ENCODE peak calls at places on chromosomes 2 and 18, in six cellular contexts. One of them, this sample, is unnamed.

GRCh38 chr2:215970425-215970824 is 42.9 kb downstream of the MREG start:
- DNase-seq in IMR-90: peak; percentile 77
- DNase-seq in breast epithelium: no peak
- DNase-seq in aorta: no peak
- DNase-seq in tibial artery: no peak
- DNase-seq in right lobe of liver: no peak
- DNase-seq in this sample: no peak

GRCh38 chr2:133918141-133918540 is 335.7 kb upstream of the MGAT5 start:
- DNase-seq in IMR-90: no peak
- DNase-seq in breast epithelium: no peak
- DNase-seq in aorta: no peak
- DNase-seq in tibial artery: no peak
- DNase-seq in right lobe of liver: no peak
- DNase-seq in this sample: no peak

GRCh38 chr2:125516496-125517109 is 1139.4 kb upstream of the GYPC start:
- DNase-seq in IMR-90: peak; percentile 1
- DNase-seq in breast epithelium: no peak
- DNase-seq in aorta: no peak
- DNase-seq in tibial artery: no peak
- DNase-seq in right lobe of liver: no peak
- DNase-seq in this sample: no peak

GRCh38 chr18:11791131-11791530 is 60.1 kb upstream of the CHMP1B start:
- DNase-seq in IMR-90: no peak
- DNase-seq in breast epithelium: no peak
- DNase-seq in aorta: no peak
- DNase-seq in tibial artery: no peak
- DNase-seq in right lobe of liver: no peak
- DNase-seq in this sample: no peak

GRCh38 chr18:8942909-8943545 is 159.5 kb upstream of the NDUFV2 start:
- DNase-seq in IMR-90: no peak
- DNase-seq in breast epithelium: no peak
- DNase-seq in aorta: peak; percentile 58
- DNase-seq in tibial artery: no peak
- DNase-seq in right lobe of liver: no peak
- DNase-seq in this sample: no peak

GRCh38 chr2:182482511-182482910 is 55.7 kb upstream of the PDE1A start:
- DNase-seq in IMR-90: no peak
- DNase-seq in breast epithelium: no peak
- DNase-seq in aorta: no peak
- DNase-seq in tibial artery: no peak
- DNase-seq in right lobe of liver: no peak
- DNase-seq in this sample: no peak

GRCh38 chr2:204738721-204739120 is 193.4 kb downstream of the PARD3B start:
- DNase-seq in IMR-90: peak; percentile 72
- DNase-seq in breast epithelium: no peak
- DNase-seq in aorta: no peak
- DNase-seq in tibial artery: no peak
- DNase-seq in right lobe of liver: no peak
- DNase-seq in this sample: no peak

GRCh38 chr18:21650301-21650700 is 38.2 kb downstream of the SNRPD1 start:
- DNase-seq in IMR-90: no peak
- DNase-seq in breast epithelium: no peak
- DNase-seq in aorta: no peak
- DNase-seq in tibial artery: no peak
- DNase-seq in right lobe of liver: no peak
- DNase-seq in this sample: no peak

GRCh38 chr2:74204436-74204835 is 6.0 kb downstream of the MTHFD2 start:
- DNase-seq in IMR-90: no peak
- DNase-seq in breast epithelium: no peak
- DNase-seq in aorta: no peak
- DNase-seq in tibial artery: no peak
- DNase-seq in right lobe of liver: no peak
- DNase-seq in this sample: no peak

GRCh38 chr2:168119519-168120141 is 127.8 kb downstream of the STK39 start:
- DNase-seq in IMR-90: peak; percentile 76
- DNase-seq in breast epithelium: no peak
- DNase-seq in aorta: no peak
- DNase-seq in tibial artery: no peak
- DNase-seq in right lobe of liver: no peak
- DNase-seq in this sample: no peak

DNA sequence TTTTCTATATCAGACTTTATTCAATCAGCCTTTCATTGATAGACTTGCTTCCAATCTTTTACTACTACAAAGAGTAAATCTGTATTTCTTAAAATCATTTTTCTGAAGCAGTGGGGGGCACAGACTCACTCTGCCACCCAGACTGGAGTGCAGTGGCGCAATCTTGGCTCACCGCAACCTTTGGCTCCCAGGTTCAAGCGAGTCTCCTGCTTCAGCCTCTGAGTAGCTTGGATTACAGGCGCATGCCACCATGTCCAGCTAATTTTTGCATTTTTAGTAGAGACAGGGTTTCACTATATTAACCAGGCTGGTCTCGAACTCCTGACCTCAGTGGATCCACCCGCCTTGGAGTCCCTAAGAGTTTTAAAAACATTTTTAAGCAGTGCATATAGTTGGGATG is 270.6 kb upstream of the REG3G start:
- DNase-seq in IMR-90: no peak
- DNase-seq in breast epithelium: no peak
- DNase-seq in aorta: no peak
- DNase-seq in tibial artery: no peak
- DNase-seq in right lobe of liver: no peak
- DNase-seq in this sample: no peak
- H3K4me1 ChIP-seq in IMR-90: no peaks in the 10 kb centered on the region
- H3K4me1 ChIP-seq in breast epithelium: no peaks in the 10 kb centered on the region
- H3K4me1 ChIP-seq in aorta: no peaks in the 10 kb centered on the region
- H3K4me1 ChIP-seq in tibial artery: no peaks in the 10 kb centered on the region
- H3K4me1 ChIP-seq in right lobe of liver: no peaks in the 10 kb centered on the region
- H3K4me1 ChIP-seq in this sample: no peaks in the 10 kb centered on the region

GRCh38 chr2:200353873-200354272 is 47.4 kb downstream of the SPATS2L start:
- DNase-seq in IMR-90: no peak
- DNase-seq in breast epithelium: no peak
- DNase-seq in aorta: no peak
- DNase-seq in tibial artery: no peak
- DNase-seq in right lobe of liver: no peak
- DNase-seq in this sample: no peak
- H3K4me1 ChIP-seq in IMR-90: peaks cover 29% of the 10 kb centered on the region
- H3K4me1 ChIP-seq in breast epithelium: peaks cover 6% of the 10 kb centered on the region
- H3K4me1 ChIP-seq in aorta: peaks cover 5% of the 10 kb centered on the region
- H3K4me1 ChIP-seq in tibial artery: peaks cover 57% of the 10 kb centered on the region
- H3K4me1 ChIP-seq in right lobe of liver: peaks cover 4% of the 10 kb centered on the region
- H3K4me1 ChIP-seq in this sample: peaks cover 16% of the 10 kb centered on the region

GRCh38 chr18:55494441-55494840 is 93.6 kb downstream of the TCF4 start:
- DNase-seq in IMR-90: no peak
- DNase-seq in breast epithelium: no peak
- DNase-seq in aorta: no peak
- DNase-seq in tibial artery: no peak
- DNase-seq in right lobe of liver: no peak
- DNase-seq in this sample: no peak

GRCh38 chr18:55499526-55499925 is 88.5 kb downstream of the TCF4 start:
- DNase-seq in IMR-90: no peak
- DNase-seq in breast epithelium: no peak
- DNase-seq in aorta: no peak
- DNase-seq in tibial artery: no peak
- DNase-seq in right lobe of liver: no peak
- DNase-seq in this sample: no peak

GRCh38 chr18:55494899-55495298 is 93.1 kb downstream of the TCF4 start:
- DNase-seq in IMR-90: peak; percentile 81
- DNase-seq in breast epithelium: no peak
- DNase-seq in aorta: no peak
- DNase-seq in tibial artery: no peak
- DNase-seq in right lobe of liver: no peak
- DNase-seq in this sample: no peak

GRCh38 chr18:55500316-55501086 is 87.5 kb downstream of the TCF4 start:
- DNase-seq in IMR-90: peak; percentile 92
- DNase-seq in breast epithelium: no peak
- DNase-seq in aorta: no peak
- DNase-seq in tibial artery: no peak
- DNase-seq in right lobe of liver: no peak
- DNase-seq in this sample: no peak

DNA sequence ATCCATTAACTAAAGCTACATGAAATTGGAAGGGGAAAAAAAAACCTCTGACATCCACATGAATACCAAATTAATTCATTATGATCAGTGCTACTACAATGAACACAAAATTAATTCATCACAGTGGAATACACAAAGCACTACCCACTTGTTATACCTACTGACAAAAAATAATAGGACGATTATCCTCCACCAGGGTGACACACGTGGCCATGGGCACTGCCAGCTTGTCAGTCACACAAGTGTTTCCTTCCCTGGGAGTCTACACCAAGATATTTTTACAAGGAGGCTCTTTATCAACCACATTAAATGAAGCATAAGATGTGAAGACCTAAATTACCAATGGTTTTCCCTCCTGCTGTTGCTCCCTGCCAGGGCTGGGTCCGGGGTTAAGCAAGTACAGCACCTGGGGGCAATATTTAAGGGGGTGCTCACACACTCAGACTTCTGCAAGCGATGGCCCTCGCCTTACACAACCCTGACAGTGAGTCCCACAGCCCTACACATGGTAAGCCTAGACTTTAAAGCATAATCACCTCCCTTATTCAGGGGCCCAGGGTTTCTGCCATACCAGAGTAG is 90.1 kb downstream of the TCF4 start:
- DNase-seq in IMR-90: no peak
- DNase-seq in breast epithelium: no peak
- DNase-seq in aorta: no peak
- DNase-seq in tibial artery: no peak
- DNase-seq in right lobe of liver: no peak
- DNase-seq in this sample: peak; percentile 12
- H3K4me1 ChIP-seq in IMR-90: peaks cover 16% of the 10 kb centered on the region
- H3K4me1 ChIP-seq in breast epithelium: no peaks in the 10 kb centered on the region
- H3K4me1 ChIP-seq in aorta: no peaks in the 10 kb centered on the region
- H3K4me1 ChIP-seq in tibial artery: peaks cover 10% of the 10 kb centered on the region
- H3K4me1 ChIP-seq in right lobe of liver: no peaks in the 10 kb centered on the region
- H3K4me1 ChIP-seq in this sample: peaks cover 20% of the 10 kb centered on the region

GRCh38 chr2:68214381-68214780 is 38.0 kb downstream of the PPP3R1 start:
- DNase-seq in IMR-90: no peak
- DNase-seq in breast epithelium: no peak
- DNase-seq in aorta: no peak
- DNase-seq in tibial artery: no peak
- DNase-seq in right lobe of liver: no peak
- DNase-seq in this sample: no peak
- H3K4me1 ChIP-seq in IMR-90: peaks cover 10% of the 10 kb centered on the region
- H3K4me1 ChIP-seq in breast epithelium: no peaks in the 10 kb centered on the region
- H3K4me1 ChIP-seq in aorta: peaks cover 3% of the 10 kb centered on the region
- H3K4me1 ChIP-seq in tibial artery: peaks cover 36% of the 10 kb centered on the region
- H3K4me1 ChIP-seq in right lobe of liver: no peaks in the 10 kb centered on the region
- H3K4me1 ChIP-seq in this sample: peaks cover 14% of the 10 kb centered on the region

GRCh38 chr2:218568190-218569037 is at the start of the genes CNOT9 and USP37:
- DNase-seq in IMR-90: peak; percentile 97
- DNase-seq in breast epithelium: peak; percentile 99
- DNase-seq in aorta: peak; percentile 100
- DNase-seq in tibial artery: peak; percentile 100
- DNase-seq in right lobe of liver: peak; percentile 100
- DNase-seq in this sample: peak; percentile 100

GRCh38 chr2:218569038-218569431 is 396 bp downstream of the CNOT9 start:
- DNase-seq in IMR-90: peak; percentile 83
- DNase-seq in breast epithelium: peak; percentile 55
- DNase-seq in aorta: peak; percentile 64
- DNase-seq in tibial artery: peak; percentile 69
- DNase-seq in right lobe of liver: peak; percentile 61
- DNase-seq in this sample: peak; percentile 46

GRCh38 chr2:218567797-218568189 is 358 bp downstream of the USP37 start:
- DNase-seq in IMR-90: no peak
- DNase-seq in breast epithelium: peak; percentile 63
- DNase-seq in aorta: no peak
- DNase-seq in tibial artery: no peak
- DNase-seq in right lobe of liver: no peak
- DNase-seq in this sample: no peak

GRCh38 chr2:218569661-218570500 is 1.2 kb downstream of the CNOT9 start:
- DNase-seq in IMR-90: peak; percentile 67
- DNase-seq in breast epithelium: no peak
- DNase-seq in aorta: no peak
- DNase-seq in tibial artery: no peak
- DNase-seq in right lobe of liver: no peak
- DNase-seq in this sample: no peak

DNA sequence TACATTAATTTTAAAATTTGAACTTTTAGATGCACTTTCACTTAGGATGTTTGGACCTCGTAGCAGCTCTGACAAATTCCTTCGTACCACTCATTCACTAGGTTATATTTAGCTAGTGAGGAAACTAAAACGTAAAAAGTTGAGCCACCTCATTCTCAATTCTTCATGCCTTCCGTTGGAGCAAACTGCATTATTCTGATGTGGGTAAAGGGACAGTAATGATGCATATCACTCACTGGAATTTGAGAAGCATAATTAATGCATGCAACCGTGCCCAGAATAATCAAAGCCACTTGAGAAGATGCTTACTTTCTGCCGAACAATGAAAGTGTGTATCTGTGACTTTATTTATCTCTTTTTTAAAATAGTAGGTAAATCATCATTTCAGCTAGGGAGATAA is 2.2 kb downstream of the CNOT9 start:
- DNase-seq in IMR-90: peak; percentile 66
- DNase-seq in breast epithelium: no peak
- DNase-seq in aorta: no peak
- DNase-seq in tibial artery: no peak
- DNase-seq in right lobe of liver: no peak
- DNase-seq in this sample: no peak
- H3K4me1 ChIP-seq in IMR-90: no peaks in the 10 kb centered on the region
- H3K4me1 ChIP-seq in breast epithelium: peaks cover 19% of the 10 kb centered on the region
- H3K4me1 ChIP-seq in aorta: no peaks in the 10 kb centered on the region
- H3K4me1 ChIP-seq in tibial artery: peaks cover 41% of the 10 kb centered on the region
- H3K4me1 ChIP-seq in right lobe of liver: peaks cover 14% of the 10 kb centered on the region
- H3K4me1 ChIP-seq in this sample: peaks cover 16% of the 10 kb centered on the region

GRCh38 chr2:163187995-163188655 is 349.6 kb upstream of the KCNH7 start:
- DNase-seq in IMR-90: no peak
- DNase-seq in breast epithelium: no peak
- DNase-seq in aorta: no peak
- DNase-seq in tibial artery: no peak
- DNase-seq in right lobe of liver: no peak
- DNase-seq in this sample: no peak

GRCh38 chr2:163187119-163187518 is 348.6 kb upstream of the KCNH7 start:
- DNase-seq in IMR-90: no peak
- DNase-seq in breast epithelium: no peak
- DNase-seq in aorta: no peak
- DNase-seq in tibial artery: no peak
- DNase-seq in right lobe of liver: no peak
- DNase-seq in this sample: no peak

DNA sequence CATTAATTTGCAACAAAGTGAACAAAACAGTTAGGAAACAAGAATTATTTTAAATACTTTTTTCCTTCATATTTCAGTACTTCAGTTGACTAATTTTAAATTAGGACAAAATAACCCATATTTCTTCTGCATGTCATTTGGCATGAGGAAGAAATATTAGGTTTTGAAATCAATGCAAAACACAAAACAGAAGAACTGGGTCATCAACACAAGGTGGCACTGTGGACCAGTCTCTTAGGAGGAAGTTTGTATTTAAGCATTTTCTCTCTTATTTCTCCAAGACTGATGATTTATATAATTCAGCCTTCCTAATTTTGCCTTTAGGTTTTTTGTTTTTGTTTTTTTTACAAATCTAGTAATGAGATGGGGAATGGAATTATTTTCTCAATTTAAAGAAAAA is 352.8 kb upstream of the KCNH7 start:
- DNase-seq in IMR-90: peak; percentile 50
- DNase-seq in breast epithelium: no peak
- DNase-seq in aorta: no peak
- DNase-seq in tibial artery: no peak
- DNase-seq in right lobe of liver: no peak
- DNase-seq in this sample: peak; percentile 16
- H3K4me1 ChIP-seq in IMR-90: no peaks in the 10 kb centered on the region
- H3K4me1 ChIP-seq in breast epithelium: no peaks in the 10 kb centered on the region
- H3K4me1 ChIP-seq in aorta: no peaks in the 10 kb centered on the region
- H3K4me1 ChIP-seq in tibial artery: no peaks in the 10 kb centered on the region
- H3K4me1 ChIP-seq in right lobe of liver: no peaks in the 10 kb centered on the region
- H3K4me1 ChIP-seq in this sample: no peaks in the 10 kb centered on the region

This sample was measured in thyroid gland.